ENCODE peak calls at places on chromosomes 7 and 10, in four cellular contexts. O is NCI-H1694 treated with DMSO at 0.1 percent for 48 hours, W is amygdala, T is nephron progenitor cell. S is an unnamed sample.

GRCh38 chr7:40057292-40057691 is 77.1 kb downstream of the MPLKIP start:
- DNase-seq in O (no peak), W (no peak), T (no peak), S (peak)

GRCh38 chr7:26680616-26681015 is 183.8 kb downstream of the SKAP2 start:
- DNase-seq in O (no peak), W (no peak), T (peak), S (no peak)

GRCh38 chr10:91635401-91636400 is 2.8 kb upstream of the PPP1R3C start:
- DNase-seq in O (peak), W (no peak), T (peak), S (no peak)

GRCh38 chr10:77188511-77188910 is 449.1 kb downstream of the KCNMA1 start:
- DNase-seq in O (no peak), W (no peak), T (no peak), S (no peak)

GRCh38 chr7:102836206-102836938 is 76.4 kb upstream of the LRRC17 start:
- DNase-seq in O (no peak), W (no peak), T (no peak), S (no peak)

GRCh38 chr7:113143486-113144257 is 25.3 kb upstream of the SMIM30 start:
- DNase-seq in O (no peak), W (no peak), T (no peak), S (no peak)

GRCh38 chr10:32951111-32951510 is 6.9 kb downstream of the ITGB1 start:
- DNase-seq in O (no peak), W (no peak), T (no peak), S (no peak)

GRCh38 chr10:93408788-93409187 is 73.3 kb downstream of the MYOF start:
- DNase-seq in O (no peak), W (no peak), T (no peak), S (no peak)

S was measured in NCI-H524.